ENCODE peak calls at places on chromosomes 2 and 18, in eight cellular contexts. Y is WTC11; O is effector memory CD8-positive, alpha-beta T cell; P is small intestine; U is H9; I is coronary artery; W is AG09319; X is NCI-H1694. C is an unnamed sample.

GRCh38 chr2:41207578-41207977 is 755.7 kb upstream of the SLC8A1 start:
- DNase-seq in I (no peak), Y (no peak), O (no peak), U (no peak), P (no peak), X (no peak), W (no peak), C (no peak)

GRCh38 chr2:150610670-150611279 is 123.3 kb upstream of the RND3 start:
- DNase-seq in Y (peak), P (peak), X (no peak), I (no peak), O (no peak), W (no peak), U (peak), C (peak)

GRCh38 chr2:226151157-226151556 is 648.5 kb downstream of the IRS1 start:
- DNase-seq in X (no peak), Y (no peak), O (no peak), W (no peak), I (no peak), P (peak), U (no peak), C (no peak)

GRCh38 chr18:75320506-75320905 is 107.0 kb downstream of the SMIM21 start:
- DNase-seq in Y (no peak), P (no peak), X (no peak), I (no peak), U (no peak), W (no peak), O (no peak), C (no peak)

GRCh38 chr2:62475172-62476011 is 30.6 kb downstream of the TMEM17 start:
- DNase-seq in U (no peak), P (no peak), I (no peak), Y (no peak), O (no peak), W (no peak), X (peak), C (no peak)

GRCh38 chr2:130328710-130329109 is 14.0 kb upstream of the IMP4 start:
- DNase-seq in O (no peak), X (no peak), P (no peak), W (no peak), U (no peak), Y (no peak), I (no peak), C (peak)

GRCh38 chr2:115678129-115678528 is 1235.7 kb downstream of the DPP10 start:
- DNase-seq in P (no peak), Y (no peak), X (no peak), W (no peak), U (no peak), I (no peak), O (no peak), C (no peak)

GRCh38 chr2:191679818-191680600 is 2.1 kb downstream of the NABP1 start:
- DNase-seq in W (no peak), P (peak), Y (no peak), O (no peak), X (no peak), U (no peak), I (no peak), C (peak)

GRCh38 chr2:161113693-161114417 is 46.4 kb upstream of the TANK start:
- DNase-seq in U (no peak), O (no peak), I (no peak), Y (no peak), X (no peak), W (no peak), P (no peak), C (no peak)

GRCh38 chr2:105790467-105791118 is 45.9 kb downstream of the NCK2 start:
- DNase-seq in Y (no peak), U (no peak), X (peak), O (no peak), I (no peak), P (peak), W (no peak), C (peak)

GRCh38 chr18:32093106-32093511 is 1.4 kb downstream of the RNF138 start:
- DNase-seq in U (peak), I (peak), P (peak), O (peak), W (peak), Y (peak), X (no peak), C (peak)

GRCh38 chr2:185979546-185980071 is 241.0 kb downstream of the FSIP2 start:
- DNase-seq in P (no peak), X (no peak), W (no peak), O (no peak), Y (peak), I (no peak), U (no peak), C (peak)